ENCODE peak calls at places on chromosomes 1 and 21, in seven cellular contexts. One of them, this sample, is unnamed.

GRCh38 chr1:41661428-41662060 is 177.1 kb upstream of the EDN2 start:
- DNase-seq in brain microvascular endothelial cell: no peak
- DNase-seq in bronchial epithelial cell: no peak
- DNase-seq in heart left ventricle: peak; percentile 40
- DNase-seq in CD8-positive, alpha-beta T cell: no peak
- DNase-seq in fibroblast of pulmonary artery: no peak
- DNase-seq in upper lobe of right lung: peak; percentile 73
- DNase-seq in this sample: no peak

GRCh38 chr21:44701023-44701400 is 4.0 kb downstream of the KRTAP10-12 start:
- DNase-seq in CD8-positive, alpha-beta T cell: no peak
- DNase-seq in bronchial epithelial cell: no peak
- DNase-seq in heart left ventricle: no peak
- DNase-seq in upper lobe of right lung: no peak
- DNase-seq in brain microvascular endothelial cell: no peak
- DNase-seq in fibroblast of pulmonary artery: no peak
- DNase-seq in this sample: no peak

GRCh38 chr1:64459743-64460142 is 10.2 kb upstream of the CACHD1 start:
- DNase-seq in bronchial epithelial cell: peak; percentile 56
- DNase-seq in upper lobe of right lung: no peak
- DNase-seq in CD8-positive, alpha-beta T cell: no peak
- DNase-seq in brain microvascular endothelial cell: no peak
- DNase-seq in heart left ventricle: no peak
- DNase-seq in fibroblast of pulmonary artery: no peak
- DNase-seq in this sample: no peak

GRCh38 chr1:212595787-212596714 is 12.5 kb upstream of the ATF3 start:
- DNase-seq in fibroblast of pulmonary artery: peak; percentile 95
- DNase-seq in heart left ventricle: no peak
- DNase-seq in bronchial epithelial cell: peak; percentile 100
- DNase-seq in brain microvascular endothelial cell: peak; percentile 95
- DNase-seq in CD8-positive, alpha-beta T cell: peak; percentile 47
- DNase-seq in upper lobe of right lung: no peak
- DNase-seq in this sample: peak; percentile 98

GRCh38 chr1:92756537-92756936 is 28.4 kb downstream of the EVI5 start:
- DNase-seq in fibroblast of pulmonary artery: no peak
- DNase-seq in brain microvascular endothelial cell: no peak
- DNase-seq in upper lobe of right lung: no peak
- DNase-seq in CD8-positive, alpha-beta T cell: no peak
- DNase-seq in heart left ventricle: no peak
- DNase-seq in bronchial epithelial cell: no peak
- DNase-seq in this sample: no peak

GRCh38 chr1:110212165-110213142 is 2.3 kb downstream of the KCNC4 start:
- DNase-seq in brain microvascular endothelial cell: no peak
- DNase-seq in fibroblast of pulmonary artery: peak; percentile 56
- DNase-seq in heart left ventricle: no peak
- DNase-seq in bronchial epithelial cell: no peak
- DNase-seq in CD8-positive, alpha-beta T cell: no peak
- DNase-seq in upper lobe of right lung: no peak
- DNase-seq in this sample: no peak

GRCh38 chr21:42336065-42336464 is 14.7 kb downstream of the TFF2 start:
- DNase-seq in brain microvascular endothelial cell: peak; percentile 2
- DNase-seq in CD8-positive, alpha-beta T cell: no peak
- DNase-seq in upper lobe of right lung: no peak
- DNase-seq in bronchial epithelial cell: peak; percentile 34
- DNase-seq in fibroblast of pulmonary artery: peak; percentile 22
- DNase-seq in heart left ventricle: no peak
- DNase-seq in this sample: peak; percentile 7

GRCh38 chr1:200038987-200039848 is 11.7 kb downstream of the NR5A2 start:
- DNase-seq in brain microvascular endothelial cell: no peak
- DNase-seq in heart left ventricle: peak; percentile 34
- DNase-seq in bronchial epithelial cell: no peak
- DNase-seq in fibroblast of pulmonary artery: no peak
- DNase-seq in upper lobe of right lung: peak; percentile 72
- DNase-seq in CD8-positive, alpha-beta T cell: no peak
- DNase-seq in this sample: no peak

GRCh38 chr1:50615036-50615750 is 191.9 kb upstream of the DMRTA2 start:
- DNase-seq in fibroblast of pulmonary artery: no peak
- DNase-seq in brain microvascular endothelial cell: no peak
- DNase-seq in CD8-positive, alpha-beta T cell: no peak
- DNase-seq in bronchial epithelial cell: no peak
- DNase-seq in upper lobe of right lung: no peak
- DNase-seq in heart left ventricle: no peak
- DNase-seq in this sample: no peak

GRCh38 chr21:36377391-36377842 is 7.8 kb upstream of the CHAF1B start:
- DNase-seq in CD8-positive, alpha-beta T cell: no peak
- DNase-seq in bronchial epithelial cell: no peak
- DNase-seq in brain microvascular endothelial cell: no peak
- DNase-seq in heart left ventricle: no peak
- DNase-seq in upper lobe of right lung: no peak
- DNase-seq in fibroblast of pulmonary artery: no peak
- DNase-seq in this sample: no peak

GRCh38 chr1:208691012-208691411 is 446.8 kb upstream of the PLXNA2 start:
- DNase-seq in fibroblast of pulmonary artery: no peak
- DNase-seq in bronchial epithelial cell: no peak
- DNase-seq in CD8-positive, alpha-beta T cell: no peak
- DNase-seq in upper lobe of right lung: no peak
- DNase-seq in heart left ventricle: no peak
- DNase-seq in brain microvascular endothelial cell: no peak
- DNase-seq in this sample: no peak

GRCh38 chr21:45590726-45591618 is 48.7 kb upstream of the SLC19A1 start:
- DNase-seq in bronchial epithelial cell: no peak
- DNase-seq in CD8-positive, alpha-beta T cell: peak; percentile 43
- DNase-seq in brain microvascular endothelial cell: no peak
- DNase-seq in heart left ventricle: peak; percentile 43
- DNase-seq in upper lobe of right lung: peak; percentile 73
- DNase-seq in fibroblast of pulmonary artery: peak; percentile 16
- DNase-seq in this sample: no peak

GRCh38 chr1:216456682-216457081 is 33.4 kb upstream of the USH2A start:
- DNase-seq in fibroblast of pulmonary artery: peak; percentile 47
- DNase-seq in CD8-positive, alpha-beta T cell: no peak
- DNase-seq in brain microvascular endothelial cell: peak; percentile 91
- DNase-seq in bronchial epithelial cell: peak; percentile 84
- DNase-seq in upper lobe of right lung: no peak
- DNase-seq in heart left ventricle: no peak
- DNase-seq in this sample: peak; percentile 84

GRCh38 chr21:41411449-41412089 is 14.5 kb upstream of the MX1 start:
- DNase-seq in fibroblast of pulmonary artery: no peak
- DNase-seq in CD8-positive, alpha-beta T cell: no peak
- DNase-seq in upper lobe of right lung: peak; percentile 88
- DNase-seq in heart left ventricle: peak; percentile 56
- DNase-seq in brain microvascular endothelial cell: no peak
- DNase-seq in bronchial epithelial cell: peak; percentile 28
- DNase-seq in this sample: peak; percentile 7

GRCh38 chr1:209869242-209870149 is 41.7 kb downstream of the UTP25 start:
- DNase-seq in CD8-positive, alpha-beta T cell: no peak
- DNase-seq in upper lobe of right lung: no peak
- DNase-seq in fibroblast of pulmonary artery: no peak
- DNase-seq in brain microvascular endothelial cell: no peak
- DNase-seq in heart left ventricle: no peak
- DNase-seq in bronchial epithelial cell: no peak
- DNase-seq in this sample: no peak

GRCh38 chr1:52502789-52503188 is 50.1 kb downstream of the TUT4 start:
- DNase-seq in upper lobe of right lung: no peak
- DNase-seq in fibroblast of pulmonary artery: peak; percentile 1
- DNase-seq in brain microvascular endothelial cell: no peak
- DNase-seq in bronchial epithelial cell: no peak
- DNase-seq in heart left ventricle: no peak
- DNase-seq in CD8-positive, alpha-beta T cell: no peak
- DNase-seq in this sample: no peak

GRCh38 chr1:76832521-76832920 is 34.8 kb upstream of the ST6GALNAC5 start:
- DNase-seq in brain microvascular endothelial cell: no peak
- DNase-seq in fibroblast of pulmonary artery: no peak
- DNase-seq in upper lobe of right lung: no peak
- DNase-seq in heart left ventricle: no peak
- DNase-seq in CD8-positive, alpha-beta T cell: no peak
- DNase-seq in bronchial epithelial cell: no peak
- DNase-seq in this sample: no peak

GRCh38 chr1:172497230-172497629 is 35.7 kb upstream of the SUCO start:
- DNase-seq in CD8-positive, alpha-beta T cell: no peak
- DNase-seq in heart left ventricle: no peak
- DNase-seq in bronchial epithelial cell: peak; percentile 61
- DNase-seq in upper lobe of right lung: no peak
- DNase-seq in fibroblast of pulmonary artery: peak; percentile 28
- DNase-seq in brain microvascular endothelial cell: no peak
- DNase-seq in this sample: peak; percentile 48

GRCh38 chr1:46198026-46198826 is at the start of gene POMGNT1:
- DNase-seq in brain microvascular endothelial cell: peak; percentile 16
- DNase-seq in CD8-positive, alpha-beta T cell: peak; percentile 71
- DNase-seq in upper lobe of right lung: peak; percentile 88
- DNase-seq in heart left ventricle: peak; percentile 76
- DNase-seq in bronchial epithelial cell: peak; percentile 31
- DNase-seq in fibroblast of pulmonary artery: peak; percentile 39
- DNase-seq in this sample: peak; percentile 55

GRCh38 chr1:210598135-210598652 is 269.5 kb downstream of the HHAT start:
- DNase-seq in CD8-positive, alpha-beta T cell: no peak
- DNase-seq in fibroblast of pulmonary artery: peak; percentile 71
- DNase-seq in heart left ventricle: peak; percentile 43
- DNase-seq in brain microvascular endothelial cell: peak; percentile 94
- DNase-seq in bronchial epithelial cell: peak; percentile 75
- DNase-seq in upper lobe of right lung: no peak
- DNase-seq in this sample: peak; percentile 94

GRCh38 chr1:110513511-110513910 is 5.5 kb downstream of the KCNA10 start:
- DNase-seq in brain microvascular endothelial cell: no peak
- DNase-seq in upper lobe of right lung: no peak
- DNase-seq in bronchial epithelial cell: no peak
- DNase-seq in CD8-positive, alpha-beta T cell: no peak
- DNase-seq in heart left ventricle: no peak
- DNase-seq in fibroblast of pulmonary artery: no peak
- DNase-seq in this sample: no peak

GRCh38 chr1:87330201-87330953 is 1.7 kb downstream of the LMO4 start:
- DNase-seq in heart left ventricle: peak; percentile 31
- DNase-seq in brain microvascular endothelial cell: no peak
- DNase-seq in fibroblast of pulmonary artery: no peak
- DNase-seq in CD8-positive, alpha-beta T cell: peak; percentile 26
- DNase-seq in bronchial epithelial cell: peak; percentile 23
- DNase-seq in upper lobe of right lung: no peak
- DNase-seq in this sample: peak; percentile 39

GRCh38 chr1:235417101-235417697 is 50.0 kb downstream of the TBCE start:
- DNase-seq in heart left ventricle: no peak
- DNase-seq in fibroblast of pulmonary artery: peak; percentile 91
- DNase-seq in upper lobe of right lung: no peak
- DNase-seq in bronchial epithelial cell: peak; percentile 70
- DNase-seq in brain microvascular endothelial cell: peak; percentile 88
- DNase-seq in CD8-positive, alpha-beta T cell: peak; percentile 41
- DNase-seq in this sample: peak; percentile 89

GRCh38 chr1:223811634-223812101 is 34.1 kb downstream of the TP53BP2 start:
- DNase-seq in brain microvascular endothelial cell: peak; percentile 20
- DNase-seq in bronchial epithelial cell: peak; percentile 59
- DNase-seq in upper lobe of right lung: no peak
- DNase-seq in fibroblast of pulmonary artery: peak; percentile 72
- DNase-seq in heart left ventricle: no peak
- DNase-seq in CD8-positive, alpha-beta T cell: no peak
- DNase-seq in this sample: peak; percentile 64

GRCh38 chr21:35508389-35508888 is 459.3 kb upstream of the RUNX1 start:
- DNase-seq in upper lobe of right lung: peak; percentile 80
- DNase-seq in CD8-positive, alpha-beta T cell: no peak
- DNase-seq in heart left ventricle: peak; percentile 74
- DNase-seq in brain microvascular endothelial cell: peak; percentile 76
- DNase-seq in fibroblast of pulmonary artery: peak; percentile 91
- DNase-seq in bronchial epithelial cell: peak; percentile 47
- DNase-seq in this sample: peak; percentile 92

GRCh38 chr1:9960705-9961562 is 17.7 kb downstream of the NMNAT1 start:
- DNase-seq in upper lobe of right lung: no peak
- DNase-seq in fibroblast of pulmonary artery: peak; percentile 6
- DNase-seq in bronchial epithelial cell: no peak
- DNase-seq in brain microvascular endothelial cell: no peak
- DNase-seq in heart left ventricle: no peak
- DNase-seq in CD8-positive, alpha-beta T cell: no peak
- DNase-seq in this sample: peak; percentile 14

GRCh38 chr1:147527941-147528936 is 13.1 kb upstream of the BCL9 start:
- DNase-seq in CD8-positive, alpha-beta T cell: no peak
- DNase-seq in bronchial epithelial cell: no peak
- DNase-seq in fibroblast of pulmonary artery: no peak
- DNase-seq in brain microvascular endothelial cell: no peak
- DNase-seq in upper lobe of right lung: no peak
- DNase-seq in heart left ventricle: no peak
- DNase-seq in this sample: no peak

GRCh38 chr1:50373532-50373931 is 49.7 kb downstream of the DMRTA2 start:
- DNase-seq in CD8-positive, alpha-beta T cell: no peak
- DNase-seq in brain microvascular endothelial cell: no peak
- DNase-seq in upper lobe of right lung: no peak
- DNase-seq in bronchial epithelial cell: no peak
- DNase-seq in fibroblast of pulmonary artery: no peak
- DNase-seq in heart left ventricle: no peak
- DNase-seq in this sample: no peak

GRCh38 chr1:15152318-15153183 is 996 bp upstream of the TMEM51 start:
- DNase-seq in bronchial epithelial cell: peak; percentile 85
- DNase-seq in upper lobe of right lung: peak; percentile 92
- DNase-seq in heart left ventricle: peak; percentile 87
- DNase-seq in CD8-positive, alpha-beta T cell: no peak
- DNase-seq in fibroblast of pulmonary artery: peak; percentile 89
- DNase-seq in brain microvascular endothelial cell: peak; percentile 88
- DNase-seq in this sample: peak; percentile 89

GRCh38 chr1:58573138-58573537 is 3.9 kb downstream of the TACSTD2 start:
- DNase-seq in upper lobe of right lung: no peak
- DNase-seq in fibroblast of pulmonary artery: no peak
- DNase-seq in CD8-positive, alpha-beta T cell: no peak
- DNase-seq in bronchial epithelial cell: peak; percentile 57
- DNase-seq in heart left ventricle: no peak
- DNase-seq in brain microvascular endothelial cell: no peak
- DNase-seq in this sample: no peak
- H3K4me3 ChIP-seq in upper lobe of right lung: no peak overlapping the region
- H3K4me3 ChIP-seq in fibroblast of pulmonary artery: no peak overlapping the region
- H3K4me3 ChIP-seq in CD8-positive, alpha-beta T cell: no peak overlapping the region
- H3K4me3 ChIP-seq in bronchial epithelial cell: peak overlapping the region; percentile 14
- H3K4me3 ChIP-seq in heart left ventricle: no peak overlapping the region
- H3K4me3 ChIP-seq in brain microvascular endothelial cell: no peak overlapping the region
- H3K4me3 ChIP-seq in this sample: no peak overlapping the region

GRCh38 chr1:229430761-229431269 is 3.1 kb downstream of the ACTA1 start:
- DNase-seq in brain microvascular endothelial cell: peak; percentile 30
- DNase-seq in upper lobe of right lung: peak; percentile 74
- DNase-seq in bronchial epithelial cell: no peak
- DNase-seq in CD8-positive, alpha-beta T cell: peak; percentile 49
- DNase-seq in fibroblast of pulmonary artery: peak; percentile 57
- DNase-seq in heart left ventricle: peak; percentile 80
- DNase-seq in this sample: peak; percentile 44
- TF ChIP-seq CTCF in brain microvascular endothelial cell: peak; percentile 30
- TF ChIP-seq CTCF in upper lobe of right lung: no peak
- TF ChIP-seq CTCF in bronchial epithelial cell: no peak
- TF ChIP-seq CTCF in CD8-positive, alpha-beta T cell: no peak
- TF ChIP-seq CTCF in fibroblast of pulmonary artery: no peak
- TF ChIP-seq CTCF in heart left ventricle: no peak
- TF ChIP-seq CTCF in this sample: no peak

GRCh38 chr1:4267381-4268261 is 367.5 kb upstream of the C1orf174 start:
- DNase-seq in bronchial epithelial cell: no peak
- DNase-seq in CD8-positive, alpha-beta T cell: no peak
- DNase-seq in heart left ventricle: no peak
- DNase-seq in upper lobe of right lung: no peak
- DNase-seq in fibroblast of pulmonary artery: no peak
- DNase-seq in brain microvascular endothelial cell: no peak
- DNase-seq in this sample: no peak
- H3K4me3 ChIP-seq in bronchial epithelial cell: no peak overlapping the region
- H3K4me3 ChIP-seq in CD8-positive, alpha-beta T cell: no peak overlapping the region
- H3K4me3 ChIP-seq in heart left ventricle: no peak overlapping the region
- H3K4me3 ChIP-seq in upper lobe of right lung: no peak overlapping the region
- H3K4me3 ChIP-seq in fibroblast of pulmonary artery: no peak overlapping the region
- H3K4me3 ChIP-seq in brain microvascular endothelial cell: no peak overlapping the region
- H3K4me3 ChIP-seq in this sample: no peak overlapping the region

GRCh38 chr1:68751723-68752122 is 254.8 kb upstream of the DEPDC1 start:
- DNase-seq in brain microvascular endothelial cell: no peak
- DNase-seq in heart left ventricle: no peak
- DNase-seq in fibroblast of pulmonary artery: no peak
- DNase-seq in CD8-positive, alpha-beta T cell: no peak
- DNase-seq in bronchial epithelial cell: no peak
- DNase-seq in upper lobe of right lung: no peak
- DNase-seq in this sample: no peak
- TF ChIP-seq CTCF in brain microvascular endothelial cell: peak; percentile 5
- TF ChIP-seq CTCF in heart left ventricle: no peak
- TF ChIP-seq CTCF in fibroblast of pulmonary artery: no peak
- TF ChIP-seq CTCF in CD8-positive, alpha-beta T cell: no peak
- TF ChIP-seq CTCF in bronchial epithelial cell: no peak
- TF ChIP-seq CTCF in upper lobe of right lung: no peak
- TF ChIP-seq CTCF in this sample: no peak